ENCODE peak calls at places on chromosomes 13 and 19, in seven cellular contexts. One of them, this sample, is unnamed.

GRCh38 chr13:111940892-111941291 is 126.1 kb upstream of the SOX1 start:
- DNase-seq in cardiac muscle cell: no peak
- DNase-seq in adrenal gland: no peak
- DNase-seq in occipital lobe: no peak
- DNase-seq in skeletal muscle cell: no peak
- DNase-seq in CD8-positive, alpha-beta memory T cell: no peak
- DNase-seq in activated CD4-positive, alpha-beta T cell treated with anti-CD3 and anti-CD28 coated beads for 36 hours: no peak
- DNase-seq in this sample: no peak

GRCh38 chr13:48199404-48199991 is 33.5 kb upstream of the ITM2B start:
- DNase-seq in cardiac muscle cell: no peak
- DNase-seq in adrenal gland: no peak
- DNase-seq in occipital lobe: no peak
- DNase-seq in skeletal muscle cell: no peak
- DNase-seq in CD8-positive, alpha-beta memory T cell: no peak
- DNase-seq in activated CD4-positive, alpha-beta T cell treated with anti-CD3 and anti-CD28 coated beads for 36 hours: no peak
- DNase-seq in this sample: no peak

GRCh38 chr13:110511509-110512181 is 49.9 kb downstream of the RAB20 start:
- DNase-seq in cardiac muscle cell: no peak
- DNase-seq in adrenal gland: no peak
- DNase-seq in occipital lobe: no peak
- DNase-seq in skeletal muscle cell: no peak
- DNase-seq in CD8-positive, alpha-beta memory T cell: no peak
- DNase-seq in activated CD4-positive, alpha-beta T cell treated with anti-CD3 and anti-CD28 coated beads for 36 hours: no peak
- DNase-seq in this sample: no peak

GRCh38 chr13:110319774-110320509 is 12.9 kb downstream of the COL4A2 start:
- DNase-seq in cardiac muscle cell: no peak
- DNase-seq in adrenal gland: no peak
- DNase-seq in occipital lobe: no peak
- DNase-seq in skeletal muscle cell: no peak
- DNase-seq in CD8-positive, alpha-beta memory T cell: no peak
- DNase-seq in activated CD4-positive, alpha-beta T cell treated with anti-CD3 and anti-CD28 coated beads for 36 hours: peak
- DNase-seq in this sample: peak

GRCh38 chr19:45103625-45104319 is 10.8 kb downstream of the PPP1R37 start:
- DNase-seq in cardiac muscle cell: no peak
- DNase-seq in adrenal gland: no peak
- DNase-seq in occipital lobe: no peak
- DNase-seq in skeletal muscle cell: no peak
- DNase-seq in CD8-positive, alpha-beta memory T cell: no peak
- DNase-seq in activated CD4-positive, alpha-beta T cell treated with anti-CD3 and anti-CD28 coated beads for 36 hours: no peak
- DNase-seq in this sample: no peak

GRCh38 chr19:1860821-1861598 is 2.4 kb downstream of the KLF16 start:
- DNase-seq in cardiac muscle cell: no peak
- DNase-seq in adrenal gland: no peak
- DNase-seq in occipital lobe: no peak
- DNase-seq in skeletal muscle cell: no peak
- DNase-seq in CD8-positive, alpha-beta memory T cell: no peak
- DNase-seq in activated CD4-positive, alpha-beta T cell treated with anti-CD3 and anti-CD28 coated beads for 36 hours: no peak
- DNase-seq in this sample: no peak

GRCh38 chr13:44044544-44045178 is 165.0 kb downstream of the LACC1 start:
- DNase-seq in cardiac muscle cell: no peak
- DNase-seq in adrenal gland: no peak
- DNase-seq in occipital lobe: no peak
- DNase-seq in skeletal muscle cell: no peak
- DNase-seq in CD8-positive, alpha-beta memory T cell: no peak
- DNase-seq in activated CD4-positive, alpha-beta T cell treated with anti-CD3 and anti-CD28 coated beads for 36 hours: no peak
- DNase-seq in this sample: no peak

GRCh38 chr19:6068711-6069110 is 41.6 kb downstream of the RFX2 start:
- DNase-seq in cardiac muscle cell: no peak
- DNase-seq in adrenal gland: peak
- DNase-seq in occipital lobe: no peak
- DNase-seq in skeletal muscle cell: no peak
- DNase-seq in CD8-positive, alpha-beta memory T cell: no peak
- DNase-seq in activated CD4-positive, alpha-beta T cell treated with anti-CD3 and anti-CD28 coated beads for 36 hours: no peak
- DNase-seq in this sample: no peak

GRCh38 chr19:32599736-32600157 is 18.8 kb downstream of the PDCD5 start:
- DNase-seq in cardiac muscle cell: peak
- DNase-seq in adrenal gland: peak
- DNase-seq in occipital lobe: peak
- DNase-seq in skeletal muscle cell: peak
- DNase-seq in CD8-positive, alpha-beta memory T cell: peak
- DNase-seq in activated CD4-positive, alpha-beta T cell treated with anti-CD3 and anti-CD28 coated beads for 36 hours: peak
- DNase-seq in this sample: peak

GRCh38 chr19:11414544-11414943 is 4.6 kb downstream of the RGL3 start:
- DNase-seq in cardiac muscle cell: no peak
- DNase-seq in adrenal gland: no peak
- DNase-seq in occipital lobe: no peak
- DNase-seq in skeletal muscle cell: no peak
- DNase-seq in CD8-positive, alpha-beta memory T cell: no peak
- DNase-seq in activated CD4-positive, alpha-beta T cell treated with anti-CD3 and anti-CD28 coated beads for 36 hours: no peak
- DNase-seq in this sample: no peak

GRCh38 chr19:4980087-4980486 is 11.2 kb downstream of the KDM4B start:
- DNase-seq in cardiac muscle cell: no peak
- DNase-seq in adrenal gland: no peak
- DNase-seq in occipital lobe: no peak
- DNase-seq in skeletal muscle cell: no peak
- DNase-seq in CD8-positive, alpha-beta memory T cell: no peak
- DNase-seq in activated CD4-positive, alpha-beta T cell treated with anti-CD3 and anti-CD28 coated beads for 36 hours: no peak
- DNase-seq in this sample: no peak

GRCh38 chr19:15829277-15829770 is 13.9 kb upstream of the OR10H1 start:
- DNase-seq in cardiac muscle cell: no peak
- DNase-seq in adrenal gland: no peak
- DNase-seq in occipital lobe: no peak
- DNase-seq in skeletal muscle cell: no peak
- DNase-seq in CD8-positive, alpha-beta memory T cell: no peak
- DNase-seq in activated CD4-positive, alpha-beta T cell treated with anti-CD3 and anti-CD28 coated beads for 36 hours: no peak
- DNase-seq in this sample: no peak

GRCh38 chr19:41998246-41999020 is 4.4 kb upstream of the ATP1A3 start:
- DNase-seq in cardiac muscle cell: peak
- DNase-seq in adrenal gland: peak
- DNase-seq in occipital lobe: peak
- DNase-seq in skeletal muscle cell: no peak
- DNase-seq in CD8-positive, alpha-beta memory T cell: no peak
- DNase-seq in activated CD4-positive, alpha-beta T cell treated with anti-CD3 and anti-CD28 coated beads for 36 hours: peak
- DNase-seq in this sample: no peak

GRCh38 chr13:79392882-79393563 is 13.0 kb downstream of the RBM26 start:
- DNase-seq in cardiac muscle cell: no peak
- DNase-seq in adrenal gland: no peak
- DNase-seq in occipital lobe: no peak
- DNase-seq in skeletal muscle cell: no peak
- DNase-seq in CD8-positive, alpha-beta memory T cell: peak
- DNase-seq in activated CD4-positive, alpha-beta T cell treated with anti-CD3 and anti-CD28 coated beads for 36 hours: peak
- DNase-seq in this sample: no peak

GRCh38 chr19:30225615-30226463 is 146.3 kb upstream of the ZNF536 start:
- DNase-seq in cardiac muscle cell: no peak
- DNase-seq in adrenal gland: peak
- DNase-seq in occipital lobe: no peak
- DNase-seq in skeletal muscle cell: no peak
- DNase-seq in CD8-positive, alpha-beta memory T cell: no peak
- DNase-seq in activated CD4-positive, alpha-beta T cell treated with anti-CD3 and anti-CD28 coated beads for 36 hours: peak
- DNase-seq in this sample: no peak

GRCh38 chr19:16400911-16401675 is 70.7 kb downstream of the EPS15L1 start:
- DNase-seq in cardiac muscle cell: no peak
- DNase-seq in adrenal gland: no peak
- DNase-seq in occipital lobe: peak
- DNase-seq in skeletal muscle cell: no peak
- DNase-seq in CD8-positive, alpha-beta memory T cell: no peak
- DNase-seq in activated CD4-positive, alpha-beta T cell treated with anti-CD3 and anti-CD28 coated beads for 36 hours: peak
- DNase-seq in this sample: no peak

GRCh38 chr13:23432589-23432988 is 913 bp downstream of the SACS start:
- DNase-seq in cardiac muscle cell: no peak
- DNase-seq in adrenal gland: no peak
- DNase-seq in occipital lobe: no peak
- DNase-seq in skeletal muscle cell: no peak
- DNase-seq in CD8-positive, alpha-beta memory T cell: no peak
- DNase-seq in activated CD4-positive, alpha-beta T cell treated with anti-CD3 and anti-CD28 coated beads for 36 hours: no peak
- DNase-seq in this sample: no peak

GRCh38 chr13:26445092-26445491 is 112.4 kb upstream of the WASF3 start:
- DNase-seq in cardiac muscle cell: no peak
- DNase-seq in adrenal gland: no peak
- DNase-seq in occipital lobe: no peak
- DNase-seq in skeletal muscle cell: no peak
- DNase-seq in CD8-positive, alpha-beta memory T cell: no peak
- DNase-seq in activated CD4-positive, alpha-beta T cell treated with anti-CD3 and anti-CD28 coated beads for 36 hours: no peak
- DNase-seq in this sample: no peak

GRCh38 chr19:38745316-38745715 is 1.0 kb upstream of the CAPN12 start:
- DNase-seq in cardiac muscle cell: no peak
- DNase-seq in adrenal gland: no peak
- DNase-seq in occipital lobe: no peak
- DNase-seq in skeletal muscle cell: no peak
- DNase-seq in CD8-positive, alpha-beta memory T cell: no peak
- DNase-seq in activated CD4-positive, alpha-beta T cell treated with anti-CD3 and anti-CD28 coated beads for 36 hours: no peak
- DNase-seq in this sample: no peak

GRCh38 chr13:67308004-67308772 is 78.1 kb upstream of the PCDH9 start:
- DNase-seq in cardiac muscle cell: no peak
- DNase-seq in adrenal gland: no peak
- DNase-seq in occipital lobe: no peak
- DNase-seq in skeletal muscle cell: no peak
- DNase-seq in CD8-positive, alpha-beta memory T cell: no peak
- DNase-seq in activated CD4-positive, alpha-beta T cell treated with anti-CD3 and anti-CD28 coated beads for 36 hours: no peak
- DNase-seq in this sample: no peak

This sample was measured in astrocyte of the cerebellum.